ENCODE peak calls at places on chromosome 19, in four cellular contexts. One of them, this sample, is unnamed.

GRCh38 chr19:1942078-1942933 is 1.3 kb downstream of the CSNK1G2 start:
- DNase-seq in hypothalamus: peak
- DNase-seq in right cardiac atrium: peak
- DNase-seq in tibial nerve: peak
- DNase-seq in this sample: peak

GRCh38 chr19:48818234-48818823 is 7.5 kb upstream of the BCAT2 start:
- DNase-seq in tibial nerve: no peak
- DNase-seq in hypothalamus: no peak
- DNase-seq in right cardiac atrium: no peak
- DNase-seq in this sample: no peak

GRCh38 chr19:453606-454005 is 7.2 kb downstream of the SHC2 start:
- DNase-seq in tibial nerve: no peak
- DNase-seq in right cardiac atrium: peak
- DNase-seq in hypothalamus: no peak
- DNase-seq in this sample: no peak

GRCh38 chr19:35842666-35843272 is 9.5 kb downstream of the NPHS1 start:
- DNase-seq in hypothalamus: no peak
- DNase-seq in right cardiac atrium: no peak
- DNase-seq in tibial nerve: no peak
- DNase-seq in this sample: no peak

GRCh38 chr19:912181-913079 is 589 bp downstream of the R3HDM4 start:
- DNase-seq in right cardiac atrium: peak
- DNase-seq in hypothalamus: no peak
- DNase-seq in tibial nerve: no peak
- DNase-seq in this sample: no peak

GRCh38 chr19:42295831-42296525 is 6.0 kb upstream of the PRR19 start:
- DNase-seq in hypothalamus: peak
- DNase-seq in right cardiac atrium: peak
- DNase-seq in tibial nerve: peak
- DNase-seq in this sample: peak

GRCh38 chr19:12790628-12791344 is 500 bp upstream of the JUNB start:
- DNase-seq in right cardiac atrium: peak
- DNase-seq in hypothalamus: no peak
- DNase-seq in tibial nerve: no peak
- DNase-seq in this sample: no peak

GRCh38 chr19:36420961-36421748 is 2.7 kb upstream of the ZFP82 start:
- DNase-seq in right cardiac atrium: peak
- DNase-seq in tibial nerve: no peak
- DNase-seq in hypothalamus: no peak
- DNase-seq in this sample: peak

GRCh38 chr19:31629936-31630335 is 280.7 kb upstream of the TSHZ3 start:
- DNase-seq in hypothalamus: no peak
- DNase-seq in right cardiac atrium: no peak
- DNase-seq in tibial nerve: no peak
- DNase-seq in this sample: no peak

GRCh38 chr19:34662919-34663318 is 14.0 kb downstream of the SCGB2B2 start:
- DNase-seq in tibial nerve: no peak
- DNase-seq in right cardiac atrium: no peak
- DNase-seq in hypothalamus: no peak
- DNase-seq in this sample: no peak

GRCh38 chr19:4374451-4375163 is 25.7 kb downstream of the SH3GL1 start:
- DNase-seq in tibial nerve: peak
- DNase-seq in hypothalamus: peak
- DNase-seq in right cardiac atrium: peak
- DNase-seq in this sample: peak

GRCh38 chr19:33488826-33489225 is 32.8 kb downstream of the PEPD start:
- DNase-seq in hypothalamus: no peak
- DNase-seq in right cardiac atrium: no peak
- DNase-seq in tibial nerve: no peak
- DNase-seq in this sample: no peak

GRCh38 chr19:53037101-53038097 is 7.1 kb upstream of the ERVV-2 start:
- DNase-seq in tibial nerve: no peak
- DNase-seq in right cardiac atrium: peak
- DNase-seq in hypothalamus: no peak
- DNase-seq in this sample: peak

GRCh38 chr19:2722541-2723344 is 1.6 kb upstream of the DIRAS1 start:
- DNase-seq in hypothalamus: no peak
- DNase-seq in tibial nerve: peak
- DNase-seq in right cardiac atrium: peak
- DNase-seq in this sample: peak

GRCh38 chr19:19113040-19113541 is 25.2 kb downstream of the TMEM161A start:
- DNase-seq in hypothalamus: no peak
- DNase-seq in right cardiac atrium: no peak
- DNase-seq in tibial nerve: no peak
- DNase-seq in this sample: no peak

GRCh38 chr19:48646192-48646911 is 365 bp upstream of the CA11 start:
- DNase-seq in hypothalamus: peak
- DNase-seq in tibial nerve: peak
- DNase-seq in right cardiac atrium: peak
- DNase-seq in this sample: peak

GRCh38 chr19:37309834-37310575 is 60.9 kb upstream of the ZNF527 start:
- DNase-seq in right cardiac atrium: no peak
- DNase-seq in hypothalamus: no peak
- DNase-seq in tibial nerve: no peak
- DNase-seq in this sample: no peak

GRCh38 chr19:38714354-38714778 is 29.9 kb downstream of the CAPN12 start:
- DNase-seq in right cardiac atrium: no peak
- DNase-seq in tibial nerve: no peak
- DNase-seq in hypothalamus: no peak
- DNase-seq in this sample: no peak

GRCh38 chr19:46745521-46746280 is at the start of gene FKRP:
- DNase-seq in tibial nerve: no peak
- DNase-seq in right cardiac atrium: peak
- DNase-seq in hypothalamus: peak
- DNase-seq in this sample: peak

GRCh38 chr19:10074153-10074552 is 12.0 kb upstream of the SHFL start:
- DNase-seq in tibial nerve: no peak
- DNase-seq in right cardiac atrium: no peak
- DNase-seq in hypothalamus: no peak
- DNase-seq in this sample: no peak

GRCh38 chr19:11142528-11143171 is 12.9 kb downstream of the SPC24 start:
- DNase-seq in tibial nerve: peak
- DNase-seq in hypothalamus: peak
- DNase-seq in right cardiac atrium: peak
- DNase-seq in this sample: peak

GRCh38 chr19:3184847-3185481 is 766 bp upstream of the NCLN start:
- DNase-seq in tibial nerve: peak
- DNase-seq in hypothalamus: peak
- DNase-seq in right cardiac atrium: peak
- DNase-seq in this sample: peak

GRCh38 chr19:48548253-48548911 is 3.6 kb upstream of the SULT2B1 start:
- DNase-seq in right cardiac atrium: no peak
- DNase-seq in tibial nerve: no peak
- DNase-seq in hypothalamus: no peak
- DNase-seq in this sample: no peak

GRCh38 chr19:19259741-19260140 is 13.4 kb downstream of the TM6SF2 start:
- DNase-seq in right cardiac atrium: no peak
- DNase-seq in hypothalamus: no peak
- DNase-seq in tibial nerve: no peak
- DNase-seq in this sample: no peak

GRCh38 chr19:15449620-15450527 is at the start of gene WIZ:
- DNase-seq in hypothalamus: peak
- DNase-seq in tibial nerve: peak
- DNase-seq in right cardiac atrium: peak
- DNase-seq in this sample: peak